ENCODE peak calls at places on chromosome 13, in five cellular contexts. R is GM04504; U is aorta; M is stimulated activated CD4-positive, alpha-beta T cell treated with anti-CD3 and anti-CD28 coated beads, TNF-alpha, amount 100 ng/mL, for 24 hours; E is EL. F is an unnamed sample.

GRCh38 chr13:112442483-112443090 is 66.4 kb downstream of the SPACA7 start:
- DNase-seq in R (no peak), U (no peak), M (no peak), E (no peak), F (no peak)

GRCh38 chr13:98509271-98510155 is 67.4 kb downstream of the STK24 start:
- DNase-seq in R (peak), U (peak), M (peak), E (peak), F (no peak)

GRCh38 chr13:64810701-64811258 is 2419.4 kb downstream of the PCDH9 start:
- DNase-seq in R (no peak), U (no peak), M (no peak), E (peak), F (no peak)

GRCh38 chr13:110509971-110510786 is 51.3 kb downstream of the RAB20 start:
- DNase-seq in R (no peak), U (no peak), M (no peak), E (peak), F (no peak)

GRCh38 chr13:33679658-33680012 is 138.3 kb upstream of the RFC3 start:
- DNase-seq in R (no peak), U (no peak), M (no peak), E (no peak), F (no peak)

GRCh38 chr13:33321686-33322473 is 36.3 kb upstream of the STARD13 start:
- DNase-seq in R (no peak), U (no peak), M (no peak), E (peak), F (no peak)

GRCh38 chr13:110593430-110594130 is 21.8 kb upstream of the NAXD start:
- DNase-seq in R (no peak), U (no peak), M (no peak), E (peak), F (no peak)

GRCh38 chr13:54210397-54211050 is 1181.9 kb downstream of the OLFM4 start:
- DNase-seq in R (no peak), U (no peak), M (no peak), E (no peak), F (no peak)

GRCh38 chr13:46721054-46721453 is 75.9 kb downstream of the ESD start:
- DNase-seq in R (no peak), U (peak), M (peak), E (peak), F (no peak)

GRCh38 chr13:50162001-50162400 is 146.8 kb downstream of the KCNRG start:
- DNase-seq in R (no peak), U (no peak), M (no peak), E (no peak), F (no peak)

GRCh38 chr13:97310809-97311436 is 88.8 kb downstream of the MBNL2 start:
- DNase-seq in R (no peak), U (no peak), M (no peak), E (no peak), F (no peak)

GRCh38 chr13:44231786-44232516 is 141.7 kb upstream of the SERP2 start:
- DNase-seq in R (peak), U (peak), M (no peak), E (peak), F (no peak)

GRCh38 chr13:102295316-102296048 is 106.4 kb downstream of the FGF14 start:
- DNase-seq in R (peak), U (no peak), M (no peak), E (no peak), F (no peak)

GRCh38 chr13:48902421-48902820 is 73.3 kb upstream of the FNDC3A start:
- DNase-seq in R (peak), U (peak), M (no peak), E (peak), F (no peak)

GRCh38 chr13:95267662-95268369 is 33.4 kb downstream of the ABCC4 start:
- DNase-seq in R (peak), U (no peak), M (no peak), E (peak), F (no peak)

GRCh38 chr13:27920677-27921420 is 1.0 kb downstream of the PDX1 start:
- DNase-seq in R (no peak), U (no peak), M (no peak), E (peak), F (no peak)

GRCh38 chr13:75359266-75359665 is 122.7 kb downstream of the TBC1D4 start:
- DNase-seq in R (peak), U (no peak), M (no peak), E (peak), F (no peak)

GRCh38 chr13:100208596-100208995 is 119.7 kb downstream of the PCCA start:
- DNase-seq in R (no peak), U (no peak), M (no peak), E (no peak), F (no peak)

GRCh38 chr13:102680842-102681725 is 13.8 kb downstream of the METTL21C start:
- DNase-seq in R (peak), U (no peak), M (no peak), E (peak), F (no peak)